ENCODE peak calls at places on chromosomes 11 and 22, in six cellular contexts. V is CD8-positive, alpha-beta memory T cell; J is OCI-M1; S is head of caudate nucleus; Z is effector CD8-positive, alpha-beta T cell; N is heart left ventricle. W is an unnamed sample.

GRCh38 chr22:39595622-39596182 is 25.1 kb downstream of the CACNA1I start:
- DNase-seq in N (no peak), S (no peak), Z (no peak), J (no peak), V (no peak), W (no peak)

GRCh38 chr22:29722587-29722986 is 2.8 kb downstream of the CABP7 start:
- DNase-seq in J (no peak), V (no peak), N (no peak), Z (no peak), S (no peak), W (no peak)

GRCh38 chr11:47879259-47880184 is 31.4 kb upstream of the NUP160 start:
- DNase-seq in Z (no peak), J (no peak), S (no peak), N (no peak), V (no peak), W (no peak)

GRCh38 chr11:925496-926301 is at the start of gene AP2A2:
- DNase-seq in Z (peak; percentile 84), S (peak; percentile 86), V (peak; percentile 92), N (peak; percentile 92), J (peak; percentile 93), W (peak; percentile 90)

GRCh38 chr22:42375982-42376381 is 56.2 kb downstream of the NFAM1 start:
- DNase-seq in S (no peak), J (no peak), V (no peak), N (no peak), Z (no peak), W (no peak)

GRCh38 chr11:123194308-123195181 is 503 bp downstream of the CLMP start:
- DNase-seq in N (no peak), Z (no peak), V (no peak), S (no peak), J (no peak), W (no peak)

GRCh38 chr11:96014234-96014633 is 90.3 kb upstream of the MTMR2 start:
- DNase-seq in S (no peak), V (peak; percentile 75), J (peak; percentile 15), Z (peak; percentile 8), N (no peak), W (peak; percentile 79)

GRCh38 chr22:33299245-33299956 is 241.2 kb upstream of the SYN3 start:
- DNase-seq in V (no peak), Z (no peak), S (no peak), J (no peak), N (no peak), W (no peak)

GRCh38 chr11:45150943-45151342 is 4.5 kb downstream of the PRDM11 start:
- DNase-seq in N (no peak), S (no peak), V (no peak), J (no peak), Z (no peak), W (no peak)

GRCh38 chr11:66743271-66743968 is 14.4 kb upstream of the SPTBN2 start:
- DNase-seq in Z (no peak), N (no peak), V (no peak), J (no peak), S (no peak), W (no peak)

GRCh38 chr11:35260342-35260985 is 121.5 kb downstream of the CD44 start:
- DNase-seq in J (no peak), N (no peak), V (no peak), Z (no peak), S (no peak), W (no peak)

GRCh38 chr11:86214710-86215109 is 29.8 kb upstream of the EED start:
- DNase-seq in J (no peak), N (no peak), V (no peak), Z (no peak), S (no peak), W (peak; percentile 86)

GRCh38 chr22:19825016-19825339 is 29.7 kb downstream of the GNB1L start:
- DNase-seq in N (no peak), Z (no peak), S (peak; percentile 6), V (no peak), J (no peak), W (no peak)

GRCh38 chr11:46649180-46649738 is 31.9 kb downstream of the ATG13 start:
- DNase-seq in V (no peak), J (no peak), Z (no peak), S (peak; percentile 66), N (peak; percentile 78), W (no peak)

GRCh38 chr22:45974498-45974897 is 2.5 kb downstream of the WNT7B start:
- DNase-seq in V (no peak), J (no peak), Z (no peak), N (no peak), S (no peak), W (no peak)

GRCh38 chr11:76670475-76671235 is at the start of gene LRRC32:
- DNase-seq in Z (no peak), N (peak; percentile 84), S (no peak), V (no peak), J (peak; percentile 46), W (no peak)

GRCh38 chr11:34915136-34916013 is 804 bp downstream of the APIP start:
- DNase-seq in S (peak; percentile 35), Z (no peak), V (no peak), N (no peak), J (peak; percentile 73), W (no peak)

GRCh38 chr11:65861533-65862183 is 1.4 kb downstream of the MUS81 start:
- DNase-seq in Z (no peak), J (no peak), N (no peak), V (no peak), S (no peak), W (peak; percentile 3)

GRCh38 chr11:47172740-47173139 is 3.9 kb downstream of the ARFGAP2 start:
- DNase-seq in Z (no peak), N (no peak), J (no peak), S (no peak), V (no peak), W (no peak)

GRCh38 chr22:47196881-47197701 is 434.6 kb downstream of the TBC1D22A start:
- DNase-seq in N (no peak), J (no peak), V (no peak), Z (no peak), S (peak; percentile 8), W (no peak)

GRCh38 chr22:37496651-37497599 is 10.7 kb upstream of the MFNG start:
- DNase-seq in V (no peak), N (no peak), Z (no peak), J (no peak), S (no peak), W (no peak)

GRCh38 chr22:20380486-20380885 is 13.5 kb upstream of the ZNF74 start:
- DNase-seq in Z (no peak), V (no peak), S (no peak), N (no peak), J (no peak), W (no peak)

GRCh38 chr22:37080838-37081237 is 28.7 kb downstream of the TMPRSS6 start:
- DNase-seq in J (no peak), S (no peak), V (no peak), N (no peak), Z (no peak), W (no peak)

GRCh38 chr11:86940122-86940777 is 14.9 kb downstream of the FZD4 start:
- DNase-seq in Z (no peak), J (no peak), N (peak; percentile 70), V (no peak), S (no peak), W (no peak)

W was measured in naive thymus-derived CD4-positive, alpha-beta T cell.